ENCODE peak calls at places on chromosomes 4 and X, in four cellular contexts. T is K562, F is HepG2, D is GM12891. E is an unnamed sample.
A peak's percentile ranks its signal among the peaks of the same experiment; 100 is the strongest.

GRCh38 chrX:41449615-41450014 is 2.5 kb downstream of the NYX start:
- DNase-seq in F (no peak), T (no peak), D (no peak), E (no peak)

GRCh38 chr4:113090954-113091353 is 41.5 kb downstream of the ANK2 start:
- DNase-seq in T (no peak), F (no peak), D (no peak), E (no peak)

GRCh38 chr4:40547446-40548132 is 82.1 kb downstream of the RBM47 start:
- DNase-seq in D (no peak), F (no peak), T (no peak), E (no peak)

GRCh38 chrX:34879361-34879760 is 63.2 kb upstream of the FAM47B start:
- DNase-seq in D (no peak), F (no peak), T (no peak), E (no peak)

GRCh38 chr4:89497517-89498308 is 190.1 kb upstream of the GPRIN3 start:
- DNase-seq in F (no peak), T (no peak), D (no peak), E (no peak)

GRCh38 chrX:45715787-45716186 is 515.1 kb upstream of the DIPK2B start:
- DNase-seq in T (no peak), F (no peak), D (no peak), E (no peak)

GRCh38 chr4:156146581-156146980 is 192.9 kb upstream of the CTSO start:
- DNase-seq in F (no peak), D (no peak), T (no peak), E (no peak)

GRCh38 chrX:153361781-153362397 is 27.9 kb downstream of the ZNF275 start:
- DNase-seq in F (no peak), T (no peak), D (no peak), E (no peak)

GRCh38 chr4:25783943-25784342 is 78.8 kb downstream of the SEL1L3 start:
- DNase-seq in F (no peak), T (no peak), D (no peak), E (no peak)

GRCh38 chrX:84047339-84047738 is 140.7 kb downstream of the RPS6KA6 start:
- DNase-seq in T (no peak), D (no peak), F (no peak), E (no peak)

GRCh38 chrX:29671426-29671825 is 543.9 kb upstream of the MAGEB2 start:
- DNase-seq in T (no peak), D (no peak), F (no peak), E (no peak)

GRCh38 chr4:165780735-165781134 is 92.3 kb upstream of the TLL1 start:
- DNase-seq in T (no peak), F (no peak), D (no peak), E (no peak)

GRCh38 chrX:30161043-30161442 is 54.3 kb upstream of the MAGEB2 start:
- DNase-seq in T (no peak), F (no peak), D (no peak), E (no peak)

GRCh38 chr4:41203841-41204240 is 10.5 kb downstream of the APBB2 start:
- DNase-seq in D (no peak), T (no peak), F (no peak), E (no peak)

GRCh38 chr4:40225497-40225896 is 28.7 kb downstream of the RHOH start:
- DNase-seq in T (no peak), F (no peak), D (no peak), E (no peak)

GRCh38 chrX:3520458-3520857 is 174.0 kb upstream of the MXRA5 start:
- DNase-seq in T (no peak), D (no peak), F (no peak), E (no peak)

GRCh38 chr4:1767770-1768366 is 25.2 kb upstream of the FGFR3 start:
- DNase-seq in F (peak; percentile 76), T (peak; percentile 90), D (peak; percentile 75), E (peak; percentile 69)

GRCh38 chr4:183499389-183499788 is 5.5 kb upstream of the ING2 start:
- DNase-seq in T (no peak), D (no peak), F (peak; percentile 72), E (no peak)

GRCh38 chr4:74267998-74268606 is 40.2 kb upstream of the EPGN start:
- DNase-seq in D (no peak), T (no peak), F (no peak), E (no peak)

GRCh38 chr4:86924805-86925204 is 10.0 kb upstream of the AFF1 start:
- DNase-seq in T (no peak), F (peak; percentile 31), D (no peak), E (no peak)

GRCh38 chr4:7624361-7624760 is 189.6 kb upstream of the PSAPL1 start:
- DNase-seq in D (no peak), F (no peak), T (no peak), E (no peak)

GRCh38 chr4:6763330-6763851 is 19.1 kb upstream of the KIAA0232 start:
- DNase-seq in F (no peak), D (no peak), T (peak; percentile 52), E (no peak)

GRCh38 chr4:19971829-19972228 is 279.9 kb upstream of the SLIT2 start:
- DNase-seq in D (no peak), F (no peak), T (no peak), E (no peak)

GRCh38 chr4:145231906-145232700 is 51.7 kb upstream of the OTUD4 start:
- DNase-seq in F (no peak), D (no peak), T (no peak), E (no peak)

GRCh38 chr4:145234086-145234694 is 53.8 kb upstream of the OTUD4 start:
- DNase-seq in D (peak; percentile 32), F (peak; percentile 61), T (peak; percentile 48), E (peak; percentile 26)

GRCh38 chr4:145230726-145231125 is 50.3 kb upstream of the OTUD4 start:
- DNase-seq in T (no peak), D (no peak), F (no peak), E (no peak)
- TF ChIP-seq POLR2AphosphoS5 in T (no peak), D (no peak), F (no peak), E (no peak)

GRCh38 chr4:146246381-146246780 is 32.0 kb downstream of the REELD1 start:
- DNase-seq in F (no peak), T (no peak), D (no peak), E (no peak)

GRCh38 chr4:146244496-146244895 is 30.2 kb downstream of the REELD1 start:
- DNase-seq in D (no peak), F (no peak), T (no peak), E (no peak)

GRCh38 chr4:146247356-146247755 is 33.0 kb downstream of the REELD1 start:
- DNase-seq in T (no peak), D (no peak), F (no peak), E (no peak)

GRCh38 chr4:146245246-146245645 is 30.9 kb downstream of the REELD1 start:
- DNase-seq in T (no peak), F (no peak), D (no peak), E (no peak)

DNA sequence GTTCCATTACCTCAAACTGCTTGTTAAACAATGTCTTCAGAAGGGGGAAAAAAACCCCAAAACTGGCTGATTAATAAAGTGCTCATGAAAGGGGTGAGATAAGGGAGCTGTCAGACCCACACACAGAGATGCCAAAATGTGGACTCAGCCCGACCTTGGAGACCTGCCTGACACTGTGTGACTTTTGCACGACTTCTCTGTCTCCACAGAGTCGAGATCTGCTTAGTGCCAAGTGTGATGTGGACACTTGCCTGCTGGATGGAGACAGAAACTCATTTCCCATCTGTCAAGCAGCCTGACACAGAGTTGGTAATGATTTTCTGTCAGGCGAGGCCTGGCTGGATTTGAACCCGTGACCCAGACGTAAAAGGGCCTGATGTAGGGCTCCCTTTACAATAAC is 31.6 kb downstream of the REELD1 start:
- DNase-seq in F (no peak), T (no peak), D (no peak), E (no peak)
- TF ChIP-seq TAF1 in F (no peak), T (no peak), D (no peak), E (no peak)

GRCh38 chrX:122055979-122056715 is 1008.7 kb downstream of the GLUD2 start:
- DNase-seq in D (no peak), F (no peak), T (no peak), E (no peak)
- TF ChIP-seq POLR2A in D (no peak), F (no peak), T (no peak), E (no peak)

GRCh38 chrX:24117288-24117687 is 32.2 kb upstream of the ZFX start:
- DNase-seq in F (no peak), D (no peak), T (no peak), E (no peak)
- TF ChIP-seq POLR2AphosphoS5 in F (no peak), D (no peak), T (no peak), E (no peak)

GRCh38 chr4:47664051-47664826 is 173.6 kb downstream of the CORIN start:
- DNase-seq in D (no peak), F (no peak), T (no peak), E (no peak)

GRCh38 chr4:47667552-47667951 is 170.3 kb downstream of the CORIN start:
- DNase-seq in F (no peak), D (no peak), T (no peak), E (no peak)

GRCh38 chr4:47668810-47669408 is 169.0 kb downstream of the CORIN start:
- DNase-seq in F (peak; percentile 32), T (peak; percentile 51), D (no peak), E (peak; percentile 1)

GRCh38 chr4:47668256-47668655 is 169.6 kb downstream of the CORIN start:
- DNase-seq in D (no peak), F (no peak), T (no peak), E (no peak)

GRCh38 chr4:47662975-47663374 is 174.9 kb downstream of the CORIN start:
- DNase-seq in F (peak; percentile 23), D (no peak), T (peak; percentile 21), E (no peak)
- TF ChIP-seq TAF1 in F (no peak), D (no peak), T (no peak), E (no peak)

GRCh38 chr4:83108101-83108861 is 6.2 kb downstream of the PLAC8 start:
- DNase-seq in F (no peak), T (no peak), D (no peak), E (no peak)

GRCh38 chr4:83107636-83108035 is 6.9 kb downstream of the PLAC8 start:
- DNase-seq in F (no peak), T (no peak), D (no peak), E (no peak)

GRCh38 chr4:83110970-83111369 is 3.6 kb downstream of the PLAC8 start:
- DNase-seq in F (no peak), D (no peak), T (no peak), E (no peak)

GRCh38 chr4:83110222-83110945 is 4.1 kb downstream of the PLAC8 start:
- DNase-seq in F (peak; percentile 2), D (peak; percentile 52), T (peak; percentile 13), E (peak; percentile 44)

GRCh38 chr4:83109480-83110221 is 4.9 kb downstream of the PLAC8 start:
- DNase-seq in T (no peak), F (no peak), D (peak; percentile 37), E (peak; percentile 27)
- TF ChIP-seq POLR2A in T (no peak), F (no peak), D (no peak), E (no peak)

GRCh38 chr4:5030152-5030668 is 11.0 kb upstream of the CYTL1 start:
- DNase-seq in T (no peak), D (no peak), F (no peak), E (no peak)
- TF ChIP-seq POLR2AphosphoS5 in T (no peak), D (no peak), F (no peak), E (no peak)

GRCh38 chr4:145839151-145839550 is 99.5 kb downstream of the ZNF827 start:
- DNase-seq in D (no peak), F (no peak), T (no peak), E (no peak)

GRCh38 chr4:145842224-145842887 is 96.3 kb downstream of the ZNF827 start:
- DNase-seq in D (no peak), T (no peak), F (no peak), E (no peak)

GRCh38 chr4:145840801-145841200 is 97.8 kb downstream of the ZNF827 start:
- DNase-seq in D (no peak), F (no peak), T (no peak), E (no peak)

GRCh38 chr4:145843148-145843547 is 95.5 kb downstream of the ZNF827 start:
- DNase-seq in F (no peak), D (no peak), T (no peak), E (no peak)

GRCh38 chr4:145840162-145840768 is 98.4 kb downstream of the ZNF827 start:
- DNase-seq in T (peak; percentile 35), F (peak; percentile 45), D (peak; percentile 23), E (peak; percentile 23)
- TF ChIP-seq TAF1 in T (no peak), F (no peak), D (no peak), E (no peak)